ENCODE peak calls at places on chromosomes 13 and 19, in seven cellular contexts. One of them, this sample, is unnamed.

GRCh38 chr13:38421590-38422560 is 72.2 kb downstream of the UFM1 start:
- DNase-seq in glutamatergic neuron: no peak
- DNase-seq in vagina: no peak
- DNase-seq in PC-3: no peak
- DNase-seq in cardiac fibroblast: peak
- DNase-seq in colonic mucosa: no peak
- DNase-seq in body of pancreas: no peak
- DNase-seq in this sample: no peak

GRCh38 chr19:3350014-3350663 is 16.2 kb upstream of the NFIC start:
- DNase-seq in glutamatergic neuron: no peak
- DNase-seq in vagina: no peak
- DNase-seq in PC-3: peak
- DNase-seq in cardiac fibroblast: peak
- DNase-seq in colonic mucosa: peak
- DNase-seq in body of pancreas: peak
- DNase-seq in this sample: no peak

GRCh38 chr13:76884571-76885202 is 1.5 kb downstream of the KCTD12 start:
- DNase-seq in glutamatergic neuron: no peak
- DNase-seq in vagina: no peak
- DNase-seq in PC-3: peak
- DNase-seq in cardiac fibroblast: peak
- DNase-seq in colonic mucosa: peak
- DNase-seq in body of pancreas: peak
- DNase-seq in this sample: no peak

GRCh38 chr13:113616991-113617749 is 32.6 kb downstream of the TFDP1 start:
- DNase-seq in glutamatergic neuron: no peak
- DNase-seq in vagina: no peak
- DNase-seq in PC-3: no peak
- DNase-seq in cardiac fibroblast: no peak
- DNase-seq in colonic mucosa: no peak
- DNase-seq in body of pancreas: peak
- DNase-seq in this sample: no peak

GRCh38 chr19:5824791-5825577 is 14.5 kb downstream of the FUT6 start:
- DNase-seq in glutamatergic neuron: peak
- DNase-seq in vagina: no peak
- DNase-seq in PC-3: no peak
- DNase-seq in cardiac fibroblast: no peak
- DNase-seq in colonic mucosa: no peak
- DNase-seq in body of pancreas: no peak
- DNase-seq in this sample: no peak

GRCh38 chr19:33301011-33301899 is 1.1 kb downstream of the CEBPA start:
- DNase-seq in glutamatergic neuron: peak
- DNase-seq in vagina: no peak
- DNase-seq in PC-3: no peak
- DNase-seq in cardiac fibroblast: peak
- DNase-seq in colonic mucosa: no peak
- DNase-seq in body of pancreas: peak
- DNase-seq in this sample: no peak

GRCh38 chr13:72125561-72125960 is 258.6 kb upstream of the DACH1 start:
- DNase-seq in glutamatergic neuron: no peak
- DNase-seq in vagina: no peak
- DNase-seq in PC-3: peak
- DNase-seq in cardiac fibroblast: peak
- DNase-seq in colonic mucosa: no peak
- DNase-seq in body of pancreas: no peak
- DNase-seq in this sample: no peak

GRCh38 chr19:15419413-15420025 is 731 bp upstream of the AKAP8L start:
- DNase-seq in glutamatergic neuron: no peak
- DNase-seq in vagina: no peak
- DNase-seq in PC-3: peak
- DNase-seq in cardiac fibroblast: peak
- DNase-seq in colonic mucosa: no peak
- DNase-seq in body of pancreas: no peak
- DNase-seq in this sample: no peak

GRCh38 chr13:27712421-27712820 is 79.9 kb upstream of the GSX1 start:
- DNase-seq in glutamatergic neuron: no peak
- DNase-seq in vagina: no peak
- DNase-seq in PC-3: peak
- DNase-seq in cardiac fibroblast: peak
- DNase-seq in colonic mucosa: no peak
- DNase-seq in body of pancreas: peak
- DNase-seq in this sample: no peak

GRCh38 chr13:75489502-75490263 is 7.7 kb upstream of the TBC1D4 start:
- DNase-seq in glutamatergic neuron: no peak
- DNase-seq in vagina: no peak
- DNase-seq in PC-3: peak
- DNase-seq in cardiac fibroblast: peak
- DNase-seq in colonic mucosa: peak
- DNase-seq in body of pancreas: peak
- DNase-seq in this sample: peak

GRCh38 chr19:53374743-53375142 is 9.2 kb downstream of the ZNF525 start:
- DNase-seq in glutamatergic neuron: no peak
- DNase-seq in vagina: no peak
- DNase-seq in PC-3: no peak
- DNase-seq in cardiac fibroblast: no peak
- DNase-seq in colonic mucosa: no peak
- DNase-seq in body of pancreas: no peak
- DNase-seq in this sample: no peak

GRCh38 chr19:3423183-3423829 is 56.9 kb downstream of the NFIC start:
- DNase-seq in glutamatergic neuron: no peak
- DNase-seq in vagina: no peak
- DNase-seq in PC-3: no peak
- DNase-seq in cardiac fibroblast: no peak
- DNase-seq in colonic mucosa: no peak
- DNase-seq in body of pancreas: no peak
- DNase-seq in this sample: no peak

GRCh38 chr19:5947435-5947834 is 30.5 kb downstream of the RANBP3 start:
- DNase-seq in glutamatergic neuron: no peak
- DNase-seq in vagina: no peak
- DNase-seq in PC-3: no peak
- DNase-seq in cardiac fibroblast: peak
- DNase-seq in colonic mucosa: no peak
- DNase-seq in body of pancreas: peak
- DNase-seq in this sample: no peak

GRCh38 chr13:28147489-28147888 is 9.1 kb downstream of the PAN3 start:
- DNase-seq in glutamatergic neuron: no peak
- DNase-seq in vagina: no peak
- DNase-seq in PC-3: peak
- DNase-seq in cardiac fibroblast: peak
- DNase-seq in colonic mucosa: no peak
- DNase-seq in body of pancreas: no peak
- DNase-seq in this sample: no peak

GRCh38 chr19:29303707-29304090 is 90.7 kb upstream of the UQCRFS1 start:
- DNase-seq in glutamatergic neuron: no peak
- DNase-seq in vagina: no peak
- DNase-seq in PC-3: no peak
- DNase-seq in cardiac fibroblast: no peak
- DNase-seq in colonic mucosa: no peak
- DNase-seq in body of pancreas: no peak
- DNase-seq in this sample: no peak

GRCh38 chr19:36169084-36169760 is 17.0 kb upstream of the COX7A1 start:
- DNase-seq in glutamatergic neuron: no peak
- DNase-seq in vagina: no peak
- DNase-seq in PC-3: no peak
- DNase-seq in cardiac fibroblast: no peak
- DNase-seq in colonic mucosa: peak
- DNase-seq in body of pancreas: peak
- DNase-seq in this sample: no peak

GRCh38 chr19:32870154-32870573 is 597 bp upstream of the SLC7A9 start:
- DNase-seq in glutamatergic neuron: no peak
- DNase-seq in vagina: no peak
- DNase-seq in PC-3: no peak
- DNase-seq in cardiac fibroblast: no peak
- DNase-seq in colonic mucosa: peak
- DNase-seq in body of pancreas: no peak
- DNase-seq in this sample: no peak

GRCh38 chr19:47719047-47719885 is 6.0 kb downstream of the EHD2 start:
- DNase-seq in glutamatergic neuron: peak
- DNase-seq in vagina: no peak
- DNase-seq in PC-3: no peak
- DNase-seq in cardiac fibroblast: peak
- DNase-seq in colonic mucosa: peak
- DNase-seq in body of pancreas: peak
- DNase-seq in this sample: peak

DNA sequence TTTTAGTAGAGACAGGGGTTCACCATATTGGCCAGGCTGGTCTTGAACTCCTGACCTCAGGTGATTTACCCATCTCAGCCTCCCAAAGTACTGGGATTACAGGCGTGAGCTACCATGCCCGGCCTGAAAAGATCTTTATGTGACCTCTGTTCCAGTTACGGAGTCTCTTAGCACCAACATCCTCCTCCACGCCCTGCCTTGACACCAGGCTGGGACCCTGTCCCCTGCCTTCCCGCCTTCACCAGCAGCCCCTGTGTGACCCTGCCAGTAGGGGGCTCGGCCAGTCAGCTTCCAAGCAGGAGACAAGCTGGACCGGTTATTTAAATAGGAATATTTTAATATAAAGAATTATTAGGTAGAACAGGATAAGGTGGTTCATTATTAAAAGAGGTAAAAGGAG is 54.2 kb downstream of the GPR12 start:
- DNase-seq in glutamatergic neuron: no peak
- DNase-seq in vagina: no peak
- DNase-seq in PC-3: no peak
- DNase-seq in cardiac fibroblast: no peak
- DNase-seq in colonic mucosa: no peak
- DNase-seq in body of pancreas: no peak
- DNase-seq in this sample: no peak
- TF ChIP-seq CTCF in glutamatergic neuron: no peak
- TF ChIP-seq CTCF in vagina: no peak
- TF ChIP-seq CTCF in PC-3: no peak
- TF ChIP-seq CTCF in cardiac fibroblast: peak
- TF ChIP-seq CTCF in colonic mucosa: no peak
- TF ChIP-seq CTCF in body of pancreas: no peak
- TF ChIP-seq CTCF in this sample: no peak

DNA sequence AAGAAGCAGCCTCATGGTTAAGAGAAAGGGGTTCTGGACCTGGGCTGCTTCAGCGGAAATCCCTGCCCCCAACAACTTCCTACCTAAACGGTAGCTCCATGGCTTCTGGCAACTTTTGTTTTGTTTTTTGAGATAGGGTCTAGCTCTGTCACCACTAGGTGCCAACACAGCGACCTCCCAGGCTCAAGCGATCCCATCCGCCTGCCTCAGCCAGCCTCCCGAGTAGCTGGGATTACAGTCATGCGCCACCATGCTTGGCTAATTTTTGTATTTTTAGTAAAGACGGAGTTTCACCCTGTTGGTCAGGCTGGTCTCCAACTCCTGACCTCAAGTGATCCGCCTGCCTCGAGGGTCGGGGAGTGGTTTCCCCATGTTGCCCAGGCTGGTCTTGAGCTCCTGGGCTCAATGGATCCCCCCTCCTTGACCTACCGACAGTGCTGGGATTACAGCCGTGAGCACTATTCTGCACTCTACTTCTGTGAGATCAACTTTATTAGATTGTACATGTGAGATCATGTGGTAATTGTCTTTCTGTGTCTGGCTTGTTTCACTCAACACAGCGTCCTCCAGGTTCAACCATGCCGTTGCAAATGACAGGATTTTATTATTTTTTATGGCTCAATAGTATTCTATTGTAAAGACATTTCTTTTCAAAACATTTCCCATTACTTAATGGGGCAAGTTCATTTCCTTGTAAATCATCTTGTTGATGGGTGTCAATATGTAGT is 1.3 kb upstream of the OBI1 start:
- DNase-seq in glutamatergic neuron: peak
- DNase-seq in vagina: no peak
- DNase-seq in PC-3: no peak
- DNase-seq in cardiac fibroblast: peak
- DNase-seq in colonic mucosa: no peak
- DNase-seq in body of pancreas: peak
- DNase-seq in this sample: no peak
- TF ChIP-seq CTCF in glutamatergic neuron: no peak
- TF ChIP-seq CTCF in vagina: no peak
- TF ChIP-seq CTCF in PC-3: no peak
- TF ChIP-seq CTCF in cardiac fibroblast: no peak
- TF ChIP-seq CTCF in colonic mucosa: no peak
- TF ChIP-seq CTCF in body of pancreas: no peak
- TF ChIP-seq CTCF in this sample: no peak

GRCh38 chr13:93118081-93118615 is 108.5 kb upstream of the GPC6 start:
- DNase-seq in glutamatergic neuron: no peak
- DNase-seq in vagina: no peak
- DNase-seq in PC-3: no peak
- DNase-seq in cardiac fibroblast: peak
- DNase-seq in colonic mucosa: no peak
- DNase-seq in body of pancreas: no peak
- DNase-seq in this sample: no peak

GRCh38 chr13:93116809-93117208 is 109.8 kb upstream of the GPC6 start:
- DNase-seq in glutamatergic neuron: no peak
- DNase-seq in vagina: no peak
- DNase-seq in PC-3: peak
- DNase-seq in cardiac fibroblast: peak
- DNase-seq in colonic mucosa: no peak
- DNase-seq in body of pancreas: no peak
- DNase-seq in this sample: no peak
- TF ChIP-seq CTCF in glutamatergic neuron: no peak
- TF ChIP-seq CTCF in vagina: no peak
- TF ChIP-seq CTCF in PC-3: peak
- TF ChIP-seq CTCF in cardiac fibroblast: no peak
- TF ChIP-seq CTCF in colonic mucosa: no peak
- TF ChIP-seq CTCF in body of pancreas: no peak
- TF ChIP-seq CTCF in this sample: no peak

GRCh38 chr13:45717324-45717723 is 15.2 kb downstream of the CBY2 start:
- DNase-seq in glutamatergic neuron: no peak
- DNase-seq in vagina: no peak
- DNase-seq in PC-3: no peak
- DNase-seq in cardiac fibroblast: no peak
- DNase-seq in colonic mucosa: no peak
- DNase-seq in body of pancreas: no peak
- DNase-seq in this sample: no peak

GRCh38 chr13:45721203-45721731 is 19.1 kb downstream of the CBY2 start:
- DNase-seq in glutamatergic neuron: no peak
- DNase-seq in vagina: no peak
- DNase-seq in PC-3: no peak
- DNase-seq in cardiac fibroblast: no peak
- DNase-seq in colonic mucosa: no peak
- DNase-seq in body of pancreas: no peak
- DNase-seq in this sample: no peak

GRCh38 chr13:45718992-45719391 is 16.9 kb downstream of the CBY2 start:
- DNase-seq in glutamatergic neuron: no peak
- DNase-seq in vagina: no peak
- DNase-seq in PC-3: peak
- DNase-seq in cardiac fibroblast: no peak
- DNase-seq in colonic mucosa: no peak
- DNase-seq in body of pancreas: no peak
- DNase-seq in this sample: no peak

GRCh38 chr13:45715351-45715750 is 13.2 kb downstream of the CBY2 start:
- DNase-seq in glutamatergic neuron: no peak
- DNase-seq in vagina: peak
- DNase-seq in PC-3: no peak
- DNase-seq in cardiac fibroblast: no peak
- DNase-seq in colonic mucosa: no peak
- DNase-seq in body of pancreas: no peak
- DNase-seq in this sample: no peak

DNA sequence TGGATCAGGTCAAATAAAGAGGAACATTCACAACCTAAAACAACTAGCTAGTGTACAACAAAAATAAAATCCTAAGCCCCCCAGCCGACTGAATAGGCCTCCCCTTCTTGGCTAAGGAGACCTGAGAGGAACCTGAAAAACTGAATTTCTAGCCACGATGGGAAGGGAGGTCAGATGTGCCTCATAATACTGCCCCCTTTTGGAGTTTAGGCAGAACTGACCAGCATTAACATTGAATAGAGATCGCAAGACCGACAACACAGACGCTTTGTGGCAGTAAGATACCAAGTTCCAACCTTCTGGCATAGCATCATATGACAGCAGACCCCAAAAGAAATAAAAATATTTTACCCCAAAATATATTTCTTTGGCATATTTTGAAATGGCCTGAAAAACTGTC is 15.9 kb downstream of the CBY2 start:
- DNase-seq in glutamatergic neuron: no peak
- DNase-seq in vagina: peak
- DNase-seq in PC-3: peak
- DNase-seq in cardiac fibroblast: peak
- DNase-seq in colonic mucosa: no peak
- DNase-seq in body of pancreas: peak
- DNase-seq in this sample: no peak
- TF ChIP-seq CTCF in glutamatergic neuron: peak
- TF ChIP-seq CTCF in vagina: no peak
- TF ChIP-seq CTCF in PC-3: peak
- TF ChIP-seq CTCF in cardiac fibroblast: peak
- TF ChIP-seq CTCF in colonic mucosa: no peak
- TF ChIP-seq CTCF in body of pancreas: peak
- TF ChIP-seq CTCF in this sample: peak

This sample was measured in AG09319.